ENCODE peak calls at places on chromosomes 5 and 9, in six cellular contexts. One of them, this sample, is unnamed. For H3K4me1, the result is how much of the 10 kb centered on the place peaks cover.

GRCh38 chr5:131693894-131694293 is 58.9 kb upstream of the RAPGEF6 start:
- DNase-seq in transverse colon: no peak
- DNase-seq in gastrocnemius medialis: no peak
- DNase-seq in pancreas: no peak
- DNase-seq in DND-41: no peak
- DNase-seq in cardiac muscle cell: no peak
- DNase-seq in this sample: no peak

GRCh38 chr5:58266402-58266801 is 193.5 kb downstream of the PLK2 start:
- DNase-seq in transverse colon: no peak
- DNase-seq in gastrocnemius medialis: no peak
- DNase-seq in pancreas: no peak
- DNase-seq in DND-41: no peak
- DNase-seq in cardiac muscle cell: no peak
- DNase-seq in this sample: no peak

GRCh38 chr5:98205691-98206461 is 567.6 kb upstream of the RGMB start:
- DNase-seq in transverse colon: no peak
- DNase-seq in gastrocnemius medialis: no peak
- DNase-seq in pancreas: no peak
- DNase-seq in DND-41: no peak
- DNase-seq in cardiac muscle cell: no peak
- DNase-seq in this sample: no peak

GRCh38 chr9:87122947-87123685 is 175.8 kb upstream of the GAS1 start:
- DNase-seq in transverse colon: no peak
- DNase-seq in gastrocnemius medialis: no peak
- DNase-seq in pancreas: no peak
- DNase-seq in DND-41: no peak
- DNase-seq in cardiac muscle cell: no peak
- DNase-seq in this sample: no peak

GRCh38 chr5:173646684-173647083 is 30.2 kb upstream of the BOD1 start:
- DNase-seq in transverse colon: no peak
- DNase-seq in gastrocnemius medialis: no peak
- DNase-seq in pancreas: no peak
- DNase-seq in DND-41: no peak
- DNase-seq in cardiac muscle cell: no peak
- DNase-seq in this sample: no peak

GRCh38 chr5:108720416-108720815 is 27.3 kb upstream of the FER start:
- DNase-seq in transverse colon: no peak
- DNase-seq in gastrocnemius medialis: no peak
- DNase-seq in pancreas: no peak
- DNase-seq in DND-41: peak
- DNase-seq in cardiac muscle cell: no peak
- DNase-seq in this sample: no peak

GRCh38 chr5:176713409-176713808 is 66.1 kb downstream of the TSPAN17 start:
- DNase-seq in transverse colon: no peak
- DNase-seq in gastrocnemius medialis: no peak
- DNase-seq in pancreas: no peak
- DNase-seq in DND-41: no peak
- DNase-seq in cardiac muscle cell: no peak
- DNase-seq in this sample: no peak

GRCh38 chr9:96148634-96149138 is 153.3 kb downstream of the HSD17B3 start:
- DNase-seq in transverse colon: no peak
- DNase-seq in gastrocnemius medialis: no peak
- DNase-seq in pancreas: no peak
- DNase-seq in DND-41: no peak
- DNase-seq in cardiac muscle cell: no peak
- DNase-seq in this sample: no peak

GRCh38 chr5:33313150-33313549 is 127.6 kb upstream of the TARS1 start:
- DNase-seq in transverse colon: peak
- DNase-seq in gastrocnemius medialis: no peak
- DNase-seq in pancreas: no peak
- DNase-seq in DND-41: no peak
- DNase-seq in cardiac muscle cell: no peak
- DNase-seq in this sample: no peak

GRCh38 chr5:105794578-105794977 is 1876.2 kb downstream of the EFNA5 start:
- DNase-seq in transverse colon: no peak
- DNase-seq in gastrocnemius medialis: no peak
- DNase-seq in pancreas: no peak
- DNase-seq in DND-41: no peak
- DNase-seq in cardiac muscle cell: no peak
- DNase-seq in this sample: no peak

GRCh38 chr9:126436545-126437269 is 110.1 kb downstream of the MVB12B start:
- DNase-seq in transverse colon: no peak
- DNase-seq in gastrocnemius medialis: no peak
- DNase-seq in pancreas: no peak
- DNase-seq in DND-41: no peak
- DNase-seq in cardiac muscle cell: no peak
- DNase-seq in this sample: no peak

GRCh38 chr5:129917224-129917623 is 13.0 kb downstream of the CHSY3 start:
- DNase-seq in transverse colon: no peak
- DNase-seq in gastrocnemius medialis: no peak
- DNase-seq in pancreas: no peak
- DNase-seq in DND-41: no peak
- DNase-seq in cardiac muscle cell: no peak
- DNase-seq in this sample: no peak

GRCh38 chr9:116476935-116477381 is 210.1 kb upstream of the TRIM32 start:
- DNase-seq in transverse colon: no peak
- DNase-seq in gastrocnemius medialis: no peak
- DNase-seq in pancreas: no peak
- DNase-seq in DND-41: no peak
- DNase-seq in cardiac muscle cell: peak
- DNase-seq in this sample: no peak

GRCh38 chr5:89255845-89256463 is 373.0 kb upstream of the MEF2C start:
- DNase-seq in transverse colon: no peak
- DNase-seq in gastrocnemius medialis: no peak
- DNase-seq in pancreas: no peak
- DNase-seq in DND-41: no peak
- DNase-seq in cardiac muscle cell: no peak
- DNase-seq in this sample: peak

GRCh38 chr9:87884578-87885459 is 2.1 kb downstream of the SPATA31E1 start:
- DNase-seq in transverse colon: no peak
- DNase-seq in gastrocnemius medialis: no peak
- DNase-seq in pancreas: no peak
- DNase-seq in DND-41: no peak
- DNase-seq in cardiac muscle cell: no peak
- DNase-seq in this sample: no peak

GRCh38 chr5:132054697-132055440 is 5.6 kb upstream of the IL3 start:
- DNase-seq in transverse colon: no peak
- DNase-seq in gastrocnemius medialis: no peak
- DNase-seq in pancreas: no peak
- DNase-seq in DND-41: no peak
- DNase-seq in cardiac muscle cell: no peak
- DNase-seq in this sample: no peak

GRCh38 chr9:98859941-98860340 is 52.5 kb downstream of the GALNT12 start:
- DNase-seq in transverse colon: no peak
- DNase-seq in gastrocnemius medialis: no peak
- DNase-seq in pancreas: no peak
- DNase-seq in DND-41: no peak
- DNase-seq in cardiac muscle cell: no peak
- DNase-seq in this sample: no peak

GRCh38 chr5:159402871-159403270 is 72.6 kb upstream of the IL12B start:
- DNase-seq in transverse colon: no peak
- DNase-seq in gastrocnemius medialis: no peak
- DNase-seq in pancreas: no peak
- DNase-seq in DND-41: no peak
- DNase-seq in cardiac muscle cell: no peak
- DNase-seq in this sample: no peak

GRCh38 chr9:130328349-130328801 is 62.8 kb downstream of the HMCN2 start:
- DNase-seq in transverse colon: peak
- DNase-seq in gastrocnemius medialis: peak
- DNase-seq in pancreas: no peak
- DNase-seq in DND-41: no peak
- DNase-seq in cardiac muscle cell: no peak
- DNase-seq in this sample: no peak

GRCh38 chr5:119343766-119344165 is 12.1 kb upstream of the TNFAIP8 start:
- DNase-seq in transverse colon: no peak
- DNase-seq in gastrocnemius medialis: no peak
- DNase-seq in pancreas: no peak
- DNase-seq in DND-41: no peak
- DNase-seq in cardiac muscle cell: no peak
- DNase-seq in this sample: no peak

GRCh38 chr9:70195456-70195855 is 63.3 kb upstream of the SMC5 start:
- DNase-seq in transverse colon: no peak
- DNase-seq in gastrocnemius medialis: no peak
- DNase-seq in pancreas: no peak
- DNase-seq in DND-41: no peak
- DNase-seq in cardiac muscle cell: no peak
- DNase-seq in this sample: no peak
- TF ChIP-seq CTCF in transverse colon: no peak
- TF ChIP-seq CTCF in gastrocnemius medialis: no peak
- TF ChIP-seq CTCF in pancreas: no peak
- TF ChIP-seq CTCF in DND-41: no peak
- TF ChIP-seq CTCF in cardiac muscle cell: no peak
- TF ChIP-seq CTCF in this sample: no peak

GRCh38 chr5:140634103-140634502 is 1.1 kb upstream of the CD14 start:
- DNase-seq in transverse colon: no peak
- DNase-seq in gastrocnemius medialis: no peak
- DNase-seq in pancreas: no peak
- DNase-seq in DND-41: no peak
- DNase-seq in cardiac muscle cell: no peak
- DNase-seq in this sample: no peak
- H3K4me1 ChIP-seq in transverse colon: under half
- H3K4me1 ChIP-seq in gastrocnemius medialis: under half
- H3K4me1 ChIP-seq in pancreas: under half
- H3K4me1 ChIP-seq in DND-41: under half
- H3K4me1 ChIP-seq in cardiac muscle cell: under half
- H3K4me1 ChIP-seq in this sample: under half

DNA sequence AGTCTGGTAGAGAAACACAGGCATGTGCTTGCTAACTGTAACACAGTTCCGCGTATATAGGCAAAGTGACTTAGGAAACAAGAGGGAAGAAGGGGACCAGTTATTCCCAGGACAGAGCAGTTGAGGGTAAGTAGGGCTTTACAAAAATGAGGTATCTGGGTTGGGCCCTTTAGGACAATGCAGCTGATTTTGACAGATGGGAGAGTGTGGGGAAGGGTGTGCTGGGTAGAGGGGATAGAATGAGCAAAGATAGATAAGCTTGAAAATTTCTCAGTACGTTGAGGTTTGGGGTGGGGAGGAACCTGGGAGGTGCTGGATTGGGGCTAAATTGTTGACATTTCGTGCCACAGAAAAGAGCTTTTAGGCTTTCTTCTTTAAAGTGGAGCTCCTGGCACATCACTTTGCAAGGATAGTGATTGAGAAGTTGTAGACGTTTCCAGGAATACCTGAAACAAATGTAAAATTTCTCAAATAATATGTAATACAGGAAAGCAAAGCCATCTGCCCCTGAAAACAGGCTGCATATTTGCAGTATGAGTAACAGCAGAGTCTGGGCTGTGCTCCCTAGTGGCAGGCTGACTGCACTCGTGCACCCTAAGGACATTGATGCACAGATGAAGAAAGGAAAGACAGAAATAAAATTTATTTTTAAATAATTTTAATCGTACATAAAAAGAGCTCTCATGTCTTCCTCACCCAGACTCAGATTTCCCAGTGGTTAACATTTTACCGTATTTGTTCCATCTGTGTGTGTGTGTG is 145.0 kb upstream of the DMRT1 start:
- DNase-seq in transverse colon: no peak
- DNase-seq in gastrocnemius medialis: peak
- DNase-seq in pancreas: no peak
- DNase-seq in DND-41: no peak
- DNase-seq in cardiac muscle cell: no peak
- DNase-seq in this sample: no peak
- TF ChIP-seq CTCF in transverse colon: no peak
- TF ChIP-seq CTCF in gastrocnemius medialis: no peak
- TF ChIP-seq CTCF in pancreas: no peak
- TF ChIP-seq CTCF in DND-41: no peak
- TF ChIP-seq CTCF in cardiac muscle cell: peak
- TF ChIP-seq CTCF in this sample: no peak

DNA sequence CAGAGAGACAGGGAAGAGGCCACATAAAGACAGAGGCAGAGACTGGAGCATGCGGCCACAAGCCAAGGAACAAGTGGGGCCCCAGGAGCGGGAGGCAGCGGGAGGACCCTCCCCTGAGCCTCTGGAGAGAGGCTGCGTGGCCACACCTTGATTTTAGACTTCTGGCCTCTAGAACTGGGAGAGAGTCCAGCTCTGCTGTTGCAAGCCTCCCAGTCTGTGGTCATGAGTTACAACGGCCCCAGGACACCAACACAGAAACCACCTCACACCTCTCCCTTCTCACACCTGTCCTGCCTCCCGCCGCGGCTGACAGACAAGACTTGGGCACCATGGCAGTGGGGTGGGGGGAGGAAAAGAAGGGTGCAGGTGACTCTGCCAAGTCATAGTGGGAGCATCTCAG is 2.2 kb downstream of the INPP5E start:
- DNase-seq in transverse colon: no peak
- DNase-seq in gastrocnemius medialis: peak
- DNase-seq in pancreas: no peak
- DNase-seq in DND-41: no peak
- DNase-seq in cardiac muscle cell: no peak
- DNase-seq in this sample: no peak
- H3K4me1 ChIP-seq in transverse colon: under half
- H3K4me1 ChIP-seq in gastrocnemius medialis: under half
- H3K4me1 ChIP-seq in pancreas: under half
- H3K4me1 ChIP-seq in DND-41: under half
- H3K4me1 ChIP-seq in cardiac muscle cell: under half
- H3K4me1 ChIP-seq in this sample: under half

GRCh38 chr9:19410594-19410993 is 1.8 kb downstream of the ACER2 start:
- DNase-seq in transverse colon: no peak
- DNase-seq in gastrocnemius medialis: no peak
- DNase-seq in pancreas: no peak
- DNase-seq in DND-41: no peak
- DNase-seq in cardiac muscle cell: no peak
- DNase-seq in this sample: no peak
- TF ChIP-seq CTCF in transverse colon: no peak
- TF ChIP-seq CTCF in gastrocnemius medialis: no peak
- TF ChIP-seq CTCF in pancreas: no peak
- TF ChIP-seq CTCF in DND-41: no peak
- TF ChIP-seq CTCF in cardiac muscle cell: no peak
- TF ChIP-seq CTCF in this sample: no peak

GRCh38 chr5:127875235-127876021 is 172.2 kb downstream of the CCDC192 start:
- DNase-seq in transverse colon: peak
- DNase-seq in gastrocnemius medialis: peak
- DNase-seq in pancreas: peak
- DNase-seq in DND-41: peak
- DNase-seq in cardiac muscle cell: peak
- DNase-seq in this sample: peak
- H3K4me1 ChIP-seq in transverse colon: under half
- H3K4me1 ChIP-seq in gastrocnemius medialis: under half
- H3K4me1 ChIP-seq in pancreas: under half
- H3K4me1 ChIP-seq in DND-41: under half
- H3K4me1 ChIP-seq in cardiac muscle cell: under half
- H3K4me1 ChIP-seq in this sample: under half

DNA sequence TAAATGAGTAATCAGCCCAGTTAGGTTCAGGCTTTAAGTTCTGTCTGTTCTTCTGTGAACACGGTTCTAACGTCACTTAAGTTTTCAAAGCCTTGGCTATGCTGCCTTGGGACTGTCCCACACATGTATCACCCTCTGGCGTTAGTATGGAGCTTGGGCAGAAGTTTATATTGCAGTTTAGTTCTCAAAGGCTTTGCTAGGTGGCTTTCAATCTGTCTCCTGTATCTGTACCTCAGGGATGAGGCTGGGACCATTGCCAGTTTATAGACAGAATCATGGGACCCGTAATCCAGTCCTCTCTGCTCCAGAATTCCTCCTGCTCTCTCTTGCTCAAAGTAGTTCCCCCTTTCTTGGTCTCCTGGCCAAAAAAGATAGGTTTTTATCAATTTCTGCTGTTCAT is 12.1 kb downstream of the C9orf40 start:
- DNase-seq in transverse colon: peak
- DNase-seq in gastrocnemius medialis: no peak
- DNase-seq in pancreas: peak
- DNase-seq in DND-41: no peak
- DNase-seq in cardiac muscle cell: no peak
- DNase-seq in this sample: no peak
- TF ChIP-seq CTCF in transverse colon: no peak
- TF ChIP-seq CTCF in gastrocnemius medialis: no peak
- TF ChIP-seq CTCF in pancreas: no peak
- TF ChIP-seq CTCF in DND-41: no peak
- TF ChIP-seq CTCF in cardiac muscle cell: no peak
- TF ChIP-seq CTCF in this sample: no peak